ENCODE peak calls at places on chromosomes 6 and 20, in five cellular contexts. M is fibroblast of lung, Z is tibial artery, C is PC-3, X is lower leg skin. N is an unnamed sample.

GRCh38 chr20:58696411-58696961 is 3.9 kb downstream of the NPEPL1 start:
- DNase-seq in Z (no peak), C (no peak), X (no peak), M (no peak), N (no peak)

GRCh38 chr6:94270040-94270689 is 850.8 kb upstream of the EPHA7 start:
- DNase-seq in C (no peak), X (no peak), Z (no peak), M (no peak), N (no peak)

GRCh38 chr20:4578375-4578774 is 143.3 kb upstream of the PRND start:
- DNase-seq in C (no peak), Z (no peak), X (no peak), M (no peak), N (no peak)

GRCh38 chr20:12982098-12982497 is 26.7 kb upstream of the SPTLC3 start:
- DNase-seq in Z (no peak), M (no peak), C (peak), X (no peak), N (no peak)

GRCh38 chr20:62104791-62105345 is 17.4 kb upstream of the LSM14B start:
- DNase-seq in C (peak), M (no peak), X (no peak), Z (no peak), N (peak)

GRCh38 chr6:169893624-169894023 is 142.2 kb downstream of the ERMARD start:
- DNase-seq in X (no peak), Z (no peak), C (no peak), M (no peak), N (no peak)

GRCh38 chr6:159606786-159607185 is 86.3 kb downstream of the SOD2 start:
- DNase-seq in X (no peak), C (no peak), Z (no peak), M (peak), N (peak)

GRCh38 chr6:53846250-53846649 is 51.4 kb downstream of the LRRC1 start:
- DNase-seq in C (no peak), Z (no peak), X (no peak), M (no peak), N (no peak)

GRCh38 chr20:14582855-14583254 is 245.4 kb upstream of the FLRT3 start:
- DNase-seq in M (no peak), Z (no peak), X (no peak), C (peak), N (no peak)

GRCh38 chr6:56570434-56571359 is 72.0 kb downstream of the DST start:
- DNase-seq in X (no peak), M (peak), Z (no peak), C (peak), N (peak)

GRCh38 chr6:1535295-1535694 is 74.4 kb upstream of the FOXC1 start:
- DNase-seq in Z (no peak), X (no peak), C (peak), M (peak), N (no peak)

GRCh38 chr6:140897804-140898573 is 1234.7 kb upstream of the GJE1 start:
- DNase-seq in C (no peak), M (no peak), X (no peak), Z (peak), N (no peak)

GRCh38 chr6:36241728-36242127 is 28.1 kb upstream of the PNPLA1 start:
- DNase-seq in Z (no peak), X (no peak), C (no peak), M (peak), N (peak)

GRCh38 chr6:75750925-75751324 is 1.9 kb downstream of the MYO6 start:
- DNase-seq in M (no peak), X (no peak), C (no peak), Z (no peak), N (peak)

GRCh38 chr6:89566930-89567634 is 71.5 kb downstream of the LYRM2 start:
- DNase-seq in M (peak), X (no peak), C (no peak), Z (no peak), N (no peak)

GRCh38 chr6:38310061-38310460 is 329.7 kb downstream of the BTBD9 start:
- DNase-seq in X (no peak), M (no peak), Z (no peak), C (no peak), N (no peak)

GRCh38 chr20:59028812-59029211 is 3.3 kb downstream of the ATP5F1E start:
- DNase-seq in Z (no peak), M (no peak), X (no peak), C (peak), N (peak)

GRCh38 chr6:148325316-148326068 is 17.1 kb upstream of the SASH1 start:
- DNase-seq in C (peak), M (no peak), X (no peak), Z (no peak), N (no peak)

GRCh38 chr6:156336096-156336495 is 441.1 kb upstream of the ARID1B start:
- DNase-seq in X (no peak), C (peak), Z (no peak), M (no peak), N (no peak)

GRCh38 chr6:1832844-1833787 is 223.4 kb downstream of the FOXC1 start:
- DNase-seq in Z (peak), X (peak), M (peak), C (peak), N (peak)

GRCh38 chr6:136077834-136078576 is 172.1 kb downstream of the MTFR2 start:
- DNase-seq in X (no peak), C (peak), Z (no peak), M (peak), N (peak)

GRCh38 chr6:70370496-70370895 is 42.8 kb upstream of the FAM135A start:
- DNase-seq in Z (no peak), C (no peak), M (no peak), X (no peak), N (no peak)

GRCh38 chr6:166540631-166541331 is 45.7 kb downstream of the RAMACL start:
- DNase-seq in Z (no peak), M (peak), X (no peak), C (no peak), N (no peak)

GRCh38 chr6:140438346-140438735 is 1063.9 kb upstream of the CITED2 start:
- DNase-seq in X (no peak), C (no peak), M (peak), Z (no peak), N (no peak)

DNA sequence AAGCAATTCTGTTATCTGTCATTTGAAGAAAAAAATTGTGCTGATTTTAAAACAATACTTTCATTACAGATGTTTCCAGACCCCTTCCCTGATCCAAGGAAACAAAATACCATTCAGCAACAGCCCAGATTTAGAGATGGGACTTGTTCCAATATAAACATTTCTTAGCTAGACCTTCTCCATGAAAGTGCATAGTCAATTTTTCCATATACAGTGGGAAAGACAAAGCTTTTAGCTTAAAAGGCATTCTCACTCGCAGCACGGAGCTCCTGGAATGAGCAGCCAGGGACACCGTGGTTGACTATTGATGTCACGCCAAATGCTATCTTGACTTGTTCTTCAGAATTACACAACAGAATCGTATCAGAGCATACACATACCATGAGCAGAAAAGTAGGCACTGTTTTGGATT is 21.5 kb downstream of the LAMA4 start:
- DNase-seq in M (peak), C (no peak), X (no peak), Z (no peak), N (peak)
- H3K4me3 ChIP-seq in M (peak), C (no peak), X (no peak), Z (no peak), N (no peak)

GRCh38 chr6:124857746-124858145 is 104.5 kb upstream of the RNF217 start:
- DNase-seq in C (no peak), Z (no peak), X (no peak), M (no peak), N (no peak)

GRCh38 chr6:124859366-124859765 is 102.9 kb upstream of the RNF217 start:
- DNase-seq in X (no peak), C (no peak), Z (no peak), M (no peak), N (no peak)

GRCh38 chr6:124858564-124858963 is 103.7 kb upstream of the RNF217 start:
- DNase-seq in C (no peak), M (no peak), Z (no peak), X (no peak), N (no peak)

DNA sequence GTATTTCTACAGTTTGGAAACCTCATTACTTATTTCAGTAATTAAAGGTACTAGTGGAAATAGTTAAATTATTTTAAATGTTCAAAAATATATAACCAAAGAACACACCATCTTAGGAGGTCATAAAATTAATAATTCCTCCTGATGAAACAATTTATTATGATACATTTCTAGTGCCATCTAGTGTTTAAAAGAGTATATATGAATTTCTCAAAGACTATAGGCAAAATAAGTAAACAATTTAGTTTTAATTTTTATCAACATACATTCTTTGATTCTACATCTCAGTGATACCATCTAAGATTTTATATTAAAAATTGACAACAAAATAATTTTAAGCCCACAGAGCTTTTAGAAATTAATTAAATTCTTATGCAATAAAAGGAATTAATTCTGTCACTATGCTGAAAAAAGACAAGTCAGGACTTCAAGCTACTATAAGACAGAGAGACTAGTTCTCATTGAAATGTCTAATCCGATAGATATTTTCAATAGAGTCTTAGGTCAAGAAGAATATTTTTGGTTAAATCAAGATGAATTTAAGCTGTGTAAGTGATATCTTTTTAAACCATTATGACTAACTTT is 107.8 kb upstream of the RNF217 start:
- DNase-seq in C (peak), X (no peak), Z (no peak), M (no peak), N (no peak)
- TF ChIP-seq CTCF in C (peak), X (no peak), Z (no peak), M (no peak), N (peak)

GRCh38 chr6:6724319-6725119 is 136.0 kb downstream of the LY86 start:
- DNase-seq in C (peak), Z (peak), M (peak), X (peak), N (peak)
- H3K4me3 ChIP-seq in C (peak), Z (peak), M (peak), X (no peak), N (peak)

GRCh38 chr6:30612213-30612612 is 4.8 kb downstream of the PPP1R10 start:
- DNase-seq in Z (no peak), M (peak), X (no peak), C (peak), N (peak)
- TF ChIP-seq CTCF in Z (no peak), M (peak), X (no peak), C (peak), N (peak)

GRCh38 chr6:116512155-116512559 is 718 bp downstream of the CALHM5 start:
- DNase-seq in C (no peak), X (no peak), M (no peak), Z (no peak), N (peak)
- H3K4me3 ChIP-seq in C (no peak), X (peak), M (peak), Z (peak), N (peak)

DNA sequence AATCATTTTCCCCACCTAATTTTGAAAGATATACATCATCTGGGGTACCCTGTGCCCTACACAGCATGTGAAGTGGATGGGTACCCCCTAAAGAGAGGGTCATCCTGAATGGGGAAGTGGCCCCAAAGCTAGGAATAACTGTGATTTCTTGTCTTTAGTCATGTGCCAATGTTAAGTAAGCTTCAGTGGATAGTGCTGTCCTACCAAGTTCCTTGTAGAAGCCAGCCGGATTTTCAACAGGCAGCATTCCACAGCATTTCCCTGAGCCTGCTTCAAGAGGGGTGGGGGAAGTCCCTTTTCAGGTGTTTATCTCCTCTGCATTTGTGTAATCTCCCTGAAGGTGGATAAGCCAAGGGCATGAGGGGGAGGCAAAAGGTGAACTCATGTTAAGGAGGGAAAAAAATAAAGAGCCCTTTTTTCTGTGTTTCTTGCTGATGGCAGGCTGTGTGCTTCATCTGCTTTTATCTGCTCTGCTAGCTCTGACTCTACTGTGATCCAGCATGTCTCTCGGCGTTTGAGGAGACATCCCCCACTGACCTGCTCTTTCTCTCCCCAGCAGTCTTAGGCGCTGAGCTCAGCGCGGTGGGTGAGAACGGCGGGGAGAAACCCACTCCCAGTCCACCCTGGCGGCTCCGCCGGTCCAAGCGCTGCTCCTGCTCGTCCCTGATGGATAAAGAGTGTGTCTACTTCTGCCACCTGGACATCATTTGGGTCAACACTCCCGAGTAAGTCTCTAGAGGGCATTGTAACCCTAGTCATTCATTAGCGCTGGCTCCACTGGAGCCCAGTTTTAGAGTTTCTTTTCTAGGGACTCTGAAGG is 1.8 kb downstream of the EDN1 start:
- DNase-seq in X (no peak), C (peak), M (peak), Z (no peak), N (peak)
- TF ChIP-seq CTCF in X (no peak), C (peak), M (no peak), Z (no peak), N (peak)

GRCh38 chr6:29791786-29792122 is 35.9 kb upstream of the HLA-G start:
- DNase-seq in C (peak), X (no peak), Z (no peak), M (no peak), N (no peak)
- H3K4me3 ChIP-seq in C (peak), X (peak), Z (peak), M (peak), N (peak)

GRCh38 chr20:53751394-53752368 is 158.0 kb upstream of the ZNF217 start:
- DNase-seq in Z (no peak), C (peak), M (peak), X (no peak), N (no peak)

GRCh38 chr20:53755733-53756523 is 162.3 kb upstream of the ZNF217 start:
- DNase-seq in X (no peak), M (no peak), Z (no peak), C (no peak), N (no peak)

GRCh38 chr20:53752583-53752970 is 158.9 kb upstream of the ZNF217 start:
- DNase-seq in C (no peak), M (no peak), X (no peak), Z (no peak), N (no peak)

GRCh38 chr20:53752971-53753879 is 159.6 kb upstream of the ZNF217 start:
- DNase-seq in Z (no peak), M (peak), C (peak), X (no peak), N (no peak)

GRCh38 chr20:53753880-53754459 is 160.3 kb upstream of the ZNF217 start:
- DNase-seq in X (no peak), Z (no peak), M (no peak), C (no peak), N (no peak)
- TF ChIP-seq CTCF in X (no peak), Z (no peak), M (no peak), C (no peak), N (no peak)

GRCh38 chr20:46407671-46407996 is 1.2 kb upstream of the ELMO2 start:
- DNase-seq in C (no peak), Z (no peak), X (no peak), M (no peak), N (no peak)
- H3K4me3 ChIP-seq in C (peak), Z (peak), X (no peak), M (peak), N (no peak)

DNA sequence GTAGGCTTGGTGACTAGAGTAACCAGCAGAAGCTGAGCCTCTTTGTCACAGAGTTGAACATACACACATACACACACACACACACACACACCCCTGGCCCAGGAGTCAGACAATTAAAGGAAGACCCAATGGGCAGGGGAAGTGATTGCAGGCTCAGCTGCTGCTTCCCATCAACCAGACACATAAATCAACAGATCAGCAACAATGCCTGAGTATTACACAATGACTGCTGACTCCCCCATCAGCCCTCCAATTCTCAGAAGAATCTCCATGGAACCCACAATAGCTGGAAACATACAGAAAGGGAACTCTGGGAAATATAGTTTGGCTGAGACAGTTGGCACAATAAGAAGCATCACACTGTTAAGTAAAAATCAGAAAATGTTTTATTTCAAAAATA is 270.4 kb upstream of the PLCB4 start:
- DNase-seq in Z (no peak), X (no peak), M (peak), C (no peak), N (peak)
- TF ChIP-seq CTCF in Z (no peak), X (no peak), M (no peak), C (no peak), N (no peak)

N was measured in fibroblast of villous mesenchyme.